ENCODE peak calls at places on chromosomes 12 and 14, in six cellular contexts. One of them, this sample, is unnamed.

GRCh38 chr14:50101417-50101816 is 15.0 kb downstream of the VCPKMT start:
- DNase-seq in A549: no peak
- DNase-seq in NB4: no peak
- DNase-seq in activated T-helper 1 cell treated with anti-CD3 and anti-CD28 coated beads, Interleukin-12 subunit alpha, Interleukin-12 subunit beta, Interleukin-2, Interleukin-4 antibody, amounts not matched to agents 30 ng/mL and 10 ng/mL and 1 ng/mL, durations not matched to agents 14 hours and 24 hours and 36 hours: no peak
- DNase-seq in T-helper 2 cell: no peak
- DNase-seq in activated T-cell treated with anti-CD3 and anti-CD28 coated beads for 1 hour: no peak
- DNase-seq in this sample: no peak

GRCh38 chr12:115452751-115453281 is 768.8 kb upstream of the TBX3 start:
- DNase-seq in activated T-helper 1 cell treated with anti-CD3 and anti-CD28 coated beads, Interleukin-12 subunit alpha, Interleukin-12 subunit beta, Interleukin-2, Interleukin-4 antibody, amounts not matched to agents 30 ng/mL and 10 ng/mL and 1 ng/mL, durations not matched to agents 14 hours and 24 hours and 36 hours: no peak
- DNase-seq in A549: no peak
- DNase-seq in activated T-cell treated with anti-CD3 and anti-CD28 coated beads for 1 hour: no peak
- DNase-seq in T-helper 2 cell: no peak
- DNase-seq in NB4: no peak
- DNase-seq in this sample: no peak

GRCh38 chr12:93459097-93459496 is 8.2 kb upstream of the MRPL42 start:
- DNase-seq in activated T-helper 1 cell treated with anti-CD3 and anti-CD28 coated beads, Interleukin-12 subunit alpha, Interleukin-12 subunit beta, Interleukin-2, Interleukin-4 antibody, amounts not matched to agents 30 ng/mL and 10 ng/mL and 1 ng/mL, durations not matched to agents 14 hours and 24 hours and 36 hours: no peak
- DNase-seq in activated T-cell treated with anti-CD3 and anti-CD28 coated beads for 1 hour: no peak
- DNase-seq in T-helper 2 cell: no peak
- DNase-seq in A549: no peak
- DNase-seq in NB4: no peak
- DNase-seq in this sample: no peak

GRCh38 chr14:94113490-94113889 is 3.0 kb downstream of the IFI27 start:
- DNase-seq in T-helper 2 cell: no peak
- DNase-seq in NB4: no peak
- DNase-seq in A549: no peak
- DNase-seq in activated T-cell treated with anti-CD3 and anti-CD28 coated beads for 1 hour: no peak
- DNase-seq in activated T-helper 1 cell treated with anti-CD3 and anti-CD28 coated beads, Interleukin-12 subunit alpha, Interleukin-12 subunit beta, Interleukin-2, Interleukin-4 antibody, amounts not matched to agents 30 ng/mL and 10 ng/mL and 1 ng/mL, durations not matched to agents 14 hours and 24 hours and 36 hours: no peak
- DNase-seq in this sample: no peak

GRCh38 chr14:68135566-68135965 is 316.0 kb downstream of the RAD51B start:
- DNase-seq in NB4: no peak
- DNase-seq in activated T-helper 1 cell treated with anti-CD3 and anti-CD28 coated beads, Interleukin-12 subunit alpha, Interleukin-12 subunit beta, Interleukin-2, Interleukin-4 antibody, amounts not matched to agents 30 ng/mL and 10 ng/mL and 1 ng/mL, durations not matched to agents 14 hours and 24 hours and 36 hours: no peak
- DNase-seq in T-helper 2 cell: no peak
- DNase-seq in activated T-cell treated with anti-CD3 and anti-CD28 coated beads for 1 hour: no peak
- DNase-seq in A549: no peak
- DNase-seq in this sample: no peak

GRCh38 chr12:42386310-42386709 is 60.3 kb downstream of the PPHLN1 start:
- DNase-seq in activated T-helper 1 cell treated with anti-CD3 and anti-CD28 coated beads, Interleukin-12 subunit alpha, Interleukin-12 subunit beta, Interleukin-2, Interleukin-4 antibody, amounts not matched to agents 30 ng/mL and 10 ng/mL and 1 ng/mL, durations not matched to agents 14 hours and 24 hours and 36 hours: no peak
- DNase-seq in A549: no peak
- DNase-seq in T-helper 2 cell: no peak
- DNase-seq in NB4: no peak
- DNase-seq in activated T-cell treated with anti-CD3 and anti-CD28 coated beads for 1 hour: no peak
- DNase-seq in this sample: no peak

GRCh38 chr12:111029732-111030131 is 109.4 kb upstream of the MYL2 start:
- DNase-seq in NB4: no peak
- DNase-seq in A549: no peak
- DNase-seq in activated T-helper 1 cell treated with anti-CD3 and anti-CD28 coated beads, Interleukin-12 subunit alpha, Interleukin-12 subunit beta, Interleukin-2, Interleukin-4 antibody, amounts not matched to agents 30 ng/mL and 10 ng/mL and 1 ng/mL, durations not matched to agents 14 hours and 24 hours and 36 hours: no peak
- DNase-seq in T-helper 2 cell: no peak
- DNase-seq in activated T-cell treated with anti-CD3 and anti-CD28 coated beads for 1 hour: no peak
- DNase-seq in this sample: no peak

GRCh38 chr14:92690171-92691011 is 58.0 kb downstream of the LGMN start:
- DNase-seq in A549: peak; percentile 76
- DNase-seq in activated T-cell treated with anti-CD3 and anti-CD28 coated beads for 1 hour: no peak
- DNase-seq in T-helper 2 cell: no peak
- DNase-seq in activated T-helper 1 cell treated with anti-CD3 and anti-CD28 coated beads, Interleukin-12 subunit alpha, Interleukin-12 subunit beta, Interleukin-2, Interleukin-4 antibody, amounts not matched to agents 30 ng/mL and 10 ng/mL and 1 ng/mL, durations not matched to agents 14 hours and 24 hours and 36 hours: no peak
- DNase-seq in NB4: peak; percentile 45
- DNase-seq in this sample: peak; percentile 18

GRCh38 chr14:95207475-95208253 is 50.3 kb upstream of the DICER1 start:
- DNase-seq in T-helper 2 cell: no peak
- DNase-seq in NB4: no peak
- DNase-seq in activated T-helper 1 cell treated with anti-CD3 and anti-CD28 coated beads, Interleukin-12 subunit alpha, Interleukin-12 subunit beta, Interleukin-2, Interleukin-4 antibody, amounts not matched to agents 30 ng/mL and 10 ng/mL and 1 ng/mL, durations not matched to agents 14 hours and 24 hours and 36 hours: no peak
- DNase-seq in A549: no peak
- DNase-seq in activated T-cell treated with anti-CD3 and anti-CD28 coated beads for 1 hour: no peak
- DNase-seq in this sample: no peak

GRCh38 chr12:44972746-44973421 is 78.0 kb downstream of the DBX2 start:
- DNase-seq in activated T-cell treated with anti-CD3 and anti-CD28 coated beads for 1 hour: no peak
- DNase-seq in NB4: peak; percentile 34
- DNase-seq in T-helper 2 cell: no peak
- DNase-seq in activated T-helper 1 cell treated with anti-CD3 and anti-CD28 coated beads, Interleukin-12 subunit alpha, Interleukin-12 subunit beta, Interleukin-2, Interleukin-4 antibody, amounts not matched to agents 30 ng/mL and 10 ng/mL and 1 ng/mL, durations not matched to agents 14 hours and 24 hours and 36 hours: no peak
- DNase-seq in A549: peak; percentile 34
- DNase-seq in this sample: no peak

GRCh38 chr12:69068431-69068830 is 135.5 kb upstream of the CPM start:
- DNase-seq in NB4: peak; percentile 43
- DNase-seq in A549: peak; percentile 86
- DNase-seq in activated T-cell treated with anti-CD3 and anti-CD28 coated beads for 1 hour: no peak
- DNase-seq in activated T-helper 1 cell treated with anti-CD3 and anti-CD28 coated beads, Interleukin-12 subunit alpha, Interleukin-12 subunit beta, Interleukin-2, Interleukin-4 antibody, amounts not matched to agents 30 ng/mL and 10 ng/mL and 1 ng/mL, durations not matched to agents 14 hours and 24 hours and 36 hours: no peak
- DNase-seq in T-helper 2 cell: no peak
- DNase-seq in this sample: no peak

GRCh38 chr14:76309572-76310551 is 66.1 kb upstream of the ESRRB start:
- DNase-seq in NB4: no peak
- DNase-seq in T-helper 2 cell: no peak
- DNase-seq in activated T-cell treated with anti-CD3 and anti-CD28 coated beads for 1 hour: no peak
- DNase-seq in A549: no peak
- DNase-seq in activated T-helper 1 cell treated with anti-CD3 and anti-CD28 coated beads, Interleukin-12 subunit alpha, Interleukin-12 subunit beta, Interleukin-2, Interleukin-4 antibody, amounts not matched to agents 30 ng/mL and 10 ng/mL and 1 ng/mL, durations not matched to agents 14 hours and 24 hours and 36 hours: no peak
- DNase-seq in this sample: no peak

GRCh38 chr12:78149459-78149858 is 318.8 kb downstream of the NAV3 start:
- DNase-seq in activated T-cell treated with anti-CD3 and anti-CD28 coated beads for 1 hour: no peak
- DNase-seq in NB4: no peak
- DNase-seq in A549: no peak
- DNase-seq in T-helper 2 cell: no peak
- DNase-seq in activated T-helper 1 cell treated with anti-CD3 and anti-CD28 coated beads, Interleukin-12 subunit alpha, Interleukin-12 subunit beta, Interleukin-2, Interleukin-4 antibody, amounts not matched to agents 30 ng/mL and 10 ng/mL and 1 ng/mL, durations not matched to agents 14 hours and 24 hours and 36 hours: no peak
- DNase-seq in this sample: peak; percentile 83

This sample was measured in NCI-H446 treated with DMSO at 0.1 percent for 48 hours.